ENCODE peak calls at places on chromosomes 6 and 20, in six cellular contexts. Q is endothelial cell of umbilical vein; P is NCI-H460; Z is activated CD4-positive, alpha-beta T cell treated with anti-CD3 and anti-CD28 coated beads for 4 hours; M is skeletal muscle cell; C is amygdala. Y is an unnamed sample.

GRCh38 chr6:150312395-150312794 is 56.4 kb upstream of the IYD start:
- DNase-seq in Q (no peak), P (no peak), Z (no peak), M (no peak), C (no peak), Y (no peak)

GRCh38 chr6:37566209-37566859 is 66.6 kb upstream of the CCDC167 start:
- DNase-seq in Q (peak; percentile 59), P (peak; percentile 15), Z (peak; percentile 57), M (no peak), C (no peak), Y (peak; percentile 68)

GRCh38 chr6:54085526-54085925 is 25.7 kb upstream of the MLIP start:
- DNase-seq in Q (no peak), P (no peak), Z (no peak), M (peak; percentile 78), C (no peak), Y (no peak)

GRCh38 chr6:24205020-24205492 is 79.0 kb downstream of the NRSN1 start:
- DNase-seq in Q (peak; percentile 65), P (peak; percentile 33), Z (no peak), M (no peak), C (no peak), Y (no peak)

GRCh38 chr6:140909620-140910019 is 1223.1 kb upstream of the GJE1 start:
- DNase-seq in Q (no peak), P (no peak), Z (no peak), M (no peak), C (no peak), Y (no peak)

GRCh38 chr6:150492941-150493340 is 106.7 kb upstream of the PLEKHG1 start:
- DNase-seq in Q (peak; percentile 79), P (no peak), Z (no peak), M (no peak), C (no peak), Y (no peak)

GRCh38 chr6:168886964-168887363 is 366.7 kb downstream of the THBS2 start:
- DNase-seq in Q (no peak), P (no peak), Z (no peak), M (no peak), C (no peak), Y (no peak)

GRCh38 chr6:149026530-149026942 is 279.7 kb downstream of the UST start:
- DNase-seq in Q (peak; percentile 23), P (no peak), Z (no peak), M (peak; percentile 83), C (no peak), Y (no peak)

GRCh38 chr6:98845201-98846020 is 11.0 kb downstream of the POU3F2 start:
- DNase-seq in Q (peak; percentile 80), P (peak; percentile 65), Z (peak; percentile 46), M (peak; percentile 30), C (peak; percentile 86), Y (peak; percentile 43)

GRCh38 chr6:111080713-111081112 is 6.6 kb upstream of the SLC16A10 start:
- DNase-seq in Q (no peak), P (no peak), Z (no peak), M (no peak), C (no peak), Y (no peak)

GRCh38 chr20:21918398-21918797 is 212.9 kb downstream of the PAX1 start:
- DNase-seq in Q (no peak), P (no peak), Z (no peak), M (no peak), C (no peak), Y (no peak)

GRCh38 chr6:12288211-12288618 is 1.9 kb upstream of the EDN1 start:
- DNase-seq in Q (no peak), P (peak; percentile 47), Z (no peak), M (no peak), C (no peak), Y (no peak)

GRCh38 chr6:75932067-75932466 is 140.4 kb downstream of the IMPG1 start:
- DNase-seq in Q (peak; percentile 45), P (peak; percentile 13), Z (no peak), M (no peak), C (no peak), Y (no peak)

GRCh38 chr6:15885624-15886023 is 222.8 kb upstream of the DTNBP1 start:
- DNase-seq in Q (no peak), P (no peak), Z (no peak), M (no peak), C (no peak), Y (no peak)

GRCh38 chr20:6418732-6419131 is 295.9 kb upstream of the FERMT1 start:
- DNase-seq in Q (no peak), P (no peak), Z (no peak), M (no peak), C (no peak), Y (no peak)

GRCh38 chr6:117906454-117906904 is 585 bp upstream of the SLC35F1 start:
- DNase-seq in Q (no peak), P (no peak), Z (no peak), M (no peak), C (no peak), Y (no peak)

GRCh38 chr20:55888655-55889054 is 116.7 kb downstream of the CBLN4 start:
- DNase-seq in Q (no peak), P (no peak), Z (no peak), M (no peak), C (no peak), Y (no peak)

GRCh38 chr6:39790772-39791171 is 1.4 kb upstream of the DAAM2 start:
- DNase-seq in Q (no peak), P (no peak), Z (no peak), M (no peak), C (no peak), Y (no peak)

GRCh38 chr6:25290306-25291060 is 11.3 kb downstream of the CARMIL1 start:
- DNase-seq in Q (no peak), P (no peak), Z (no peak), M (no peak), C (no peak), Y (no peak)

GRCh38 chr20:53779822-53780221 is 186.2 kb upstream of the ZNF217 start:
- DNase-seq in Q (no peak), P (no peak), Z (no peak), M (no peak), C (no peak), Y (no peak)

GRCh38 chr6:56695702-56696101 is 53.0 kb upstream of the DST start:
- DNase-seq in Q (peak; percentile 34), P (no peak), Z (no peak), M (no peak), C (no peak), Y (no peak)

GRCh38 chr6:46638650-46639049 is 14.0 kb downstream of the CYP39A1 start:
- DNase-seq in Q (no peak), P (peak; percentile 76), Z (no peak), M (no peak), C (no peak), Y (no peak)

GRCh38 chr6:40754481-40755045 is 167.4 kb upstream of the LRFN2 start:
- DNase-seq in Q (no peak), P (no peak), Z (no peak), M (no peak), C (no peak), Y (no peak)

GRCh38 chr6:110618591-110619267 is 142.3 kb upstream of the SLC22A16 start:
- DNase-seq in Q (peak; percentile 56), P (no peak), Z (no peak), M (no peak), C (no peak), Y (no peak)

GRCh38 chr6:66326228-66326627 is 619.2 kb upstream of the EYS start:
- DNase-seq in Q (no peak), P (no peak), Z (no peak), M (no peak), C (no peak), Y (no peak)

GRCh38 chr6:130558131-130558530 is 192.3 kb downstream of the TMEM200A start:
- DNase-seq in Q (no peak), P (no peak), Z (no peak), M (no peak), C (no peak), Y (no peak)

GRCh38 chr20:46408281-46408731 is 1.9 kb upstream of the ELMO2 start:
- DNase-seq in Q (no peak), P (no peak), Z (no peak), M (no peak), C (no peak), Y (no peak)

GRCh38 chr6:54980511-54981275 is 134.1 kb downstream of the FAM83B start:
- DNase-seq in Q (no peak), P (no peak), Z (no peak), M (no peak), C (no peak), Y (no peak)

GRCh38 chr6:145838305-145838704 is 23.7 kb upstream of the FBXO30 start:
- DNase-seq in Q (no peak), P (no peak), Z (no peak), M (no peak), C (no peak), Y (no peak)

GRCh38 chr20:43530321-43531090 is 23.0 kb downstream of the L3MBTL1 start:
- DNase-seq in Q (no peak), P (no peak), Z (no peak), M (no peak), C (no peak), Y (no peak)

GRCh38 chr6:169451065-169451840 is 197.6 kb upstream of the THBS2 start:
- DNase-seq in Q (no peak), P (no peak), Z (no peak), M (no peak), C (no peak), Y (no peak)

GRCh38 chr6:38034269-38034914 is 214.9 kb downstream of the ZFAND3 start:
- DNase-seq in Q (peak; percentile 49), P (no peak), Z (no peak), M (peak; percentile 34), C (no peak), Y (no peak)

GRCh38 chr6:2940010-2940850 is 31.1 kb downstream of the SERPINB6 start:
- DNase-seq in Q (no peak), P (peak; percentile 27), Z (peak; percentile 72), M (no peak), C (no peak), Y (peak; percentile 78)